ENCODE peak calls at places on chromosomes 12 and 14, in nine cellular contexts. S is neural progenitor cell, U is AG04450, F is astrocyte of the cerebellum, D is AG04449, W is thyroid gland, M is vagina, A is lung, L is dorsolateral prefrontal cortex. X is an unnamed sample.
A peak's percentile ranks its signal among the peaks of the same experiment; 100 is the strongest.

GRCh38 chr12:110743571-110744093 is 941 bp upstream of the PPP1CC start:
- DNase-seq in U (no peak), D (no peak), M (no peak), W (peak; percentile 25), F (no peak), S (peak; percentile 38), L (peak; percentile 50), A (peak; percentile 50), X (no peak)

GRCh38 chr12:2294651-2295475 is 242.1 kb downstream of the CACNA1C start:
- DNase-seq in L (no peak), S (no peak), M (no peak), F (no peak), D (no peak), A (peak; percentile 60), W (no peak), U (no peak), X (peak; percentile 52)

GRCh38 chr14:64906022-64906421 is 8.2 kb upstream of the CHURC1 start:
- DNase-seq in F (no peak), U (no peak), M (no peak), W (no peak), A (no peak), L (no peak), S (no peak), D (no peak), X (no peak)

GRCh38 chr12:53738834-53739284 is 11.6 kb upstream of the CALCOCO1 start:
- DNase-seq in A (no peak), F (no peak), S (no peak), L (no peak), U (no peak), D (no peak), M (no peak), W (no peak), X (no peak)

GRCh38 chr12:93146278-93146939 is 217.3 kb upstream of the EEA1 start:
- DNase-seq in D (no peak), A (no peak), S (no peak), W (no peak), U (no peak), F (no peak), M (no peak), L (no peak), X (no peak)

GRCh38 chr14:95611293-95611880 is 74.8 kb upstream of the TCL1B start:
- DNase-seq in W (no peak), A (no peak), M (no peak), D (no peak), F (no peak), S (no peak), U (no peak), L (no peak), X (no peak)

GRCh38 chr14:65106316-65106715 is 4.0 kb upstream of the MAX start:
- DNase-seq in W (no peak), S (no peak), L (no peak), U (no peak), F (no peak), M (no peak), A (no peak), D (no peak), X (no peak)

GRCh38 chr12:104351023-104351983 is 47.8 kb downstream of the EID3 start:
- DNase-seq in D (no peak), A (peak; percentile 15), W (no peak), U (no peak), L (no peak), S (no peak), F (no peak), M (peak; percentile 29), X (no peak)

GRCh38 chr12:12327802-12328201 is 22.2 kb downstream of the MANSC1 start:
- DNase-seq in A (no peak), D (no peak), L (no peak), M (no peak), W (no peak), F (peak; percentile 61), S (peak; percentile 75), U (no peak), X (no peak)

GRCh38 chr14:50800032-50800431 is 30.9 kb downstream of the NIN start:
- DNase-seq in W (no peak), L (no peak), S (no peak), M (no peak), U (no peak), A (no peak), F (no peak), D (no peak), X (no peak)

GRCh38 chr12:130104596-130105253 is 57.5 kb upstream of the FZD10 start:
- DNase-seq in A (no peak), U (no peak), L (no peak), S (peak; percentile 54), D (no peak), M (no peak), W (peak; percentile 8), F (no peak), X (no peak)

GRCh38 chr14:74804219-74804825 is 41.2 kb downstream of the YLPM1 start:
- DNase-seq in F (peak; percentile 68), S (peak; percentile 11), M (no peak), U (peak; percentile 43), L (no peak), D (peak; percentile 9), W (peak; percentile 58), A (no peak), X (peak; percentile 20)

GRCh38 chr12:80187660-80188090 is 88.3 kb downstream of the OTOGL start:
- DNase-seq in U (no peak), A (no peak), F (peak; percentile 28), M (no peak), L (no peak), D (no peak), W (no peak), S (no peak), X (no peak)

GRCh38 chr14:99026471-99026870 is 245.5 kb downstream of the BCL11B start:
- DNase-seq in U (no peak), F (no peak), L (no peak), S (no peak), A (no peak), M (no peak), D (no peak), W (no peak), X (no peak)

GRCh38 chr12:130829391-130830245 is 9.4 kb downstream of the STX2 start:
- DNase-seq in W (no peak), L (no peak), M (no peak), F (no peak), U (no peak), S (no peak), A (no peak), D (no peak), X (no peak)

GRCh38 chr12:6829532-6830220 is 1.5 kb downstream of the P3H3 start:
- DNase-seq in A (no peak), D (no peak), U (no peak), W (no peak), F (no peak), L (no peak), S (peak; percentile 65), M (no peak), X (no peak)

GRCh38 chr12:6826734-6827436 is 1.3 kb upstream of the P3H3 start:
- DNase-seq in D (no peak), M (no peak), F (no peak), W (no peak), S (no peak), L (no peak), U (no peak), A (no peak), X (no peak)

GRCh38 chr12:6827437-6827894 is 741 bp upstream of the P3H3 start:
- DNase-seq in F (no peak), W (peak; percentile 78), L (peak; percentile 80), D (no peak), M (peak; percentile 95), A (peak; percentile 58), U (peak; percentile 46), S (peak; percentile 91), X (no peak)

GRCh38 chr12:6828671-6829531 is 694 bp downstream of the P3H3 start:
- DNase-seq in A (no peak), M (no peak), U (no peak), D (no peak), L (peak; percentile 73), S (peak; percentile 72), F (no peak), W (peak; percentile 61), X (no peak)

GRCh38 chr12:6827982-6828670 is at the start of gene P3H3:
- DNase-seq in U (no peak), M (no peak), L (peak; percentile 59), A (no peak), D (no peak), F (no peak), S (peak; percentile 70), W (peak; percentile 25), X (no peak)
- TF ChIP-seq CTCF in U (no peak), M (no peak), L (no peak), A (no peak), D (no peak), F (no peak), S (peak; percentile 28), W (no peak), X (no peak)

DNA sequence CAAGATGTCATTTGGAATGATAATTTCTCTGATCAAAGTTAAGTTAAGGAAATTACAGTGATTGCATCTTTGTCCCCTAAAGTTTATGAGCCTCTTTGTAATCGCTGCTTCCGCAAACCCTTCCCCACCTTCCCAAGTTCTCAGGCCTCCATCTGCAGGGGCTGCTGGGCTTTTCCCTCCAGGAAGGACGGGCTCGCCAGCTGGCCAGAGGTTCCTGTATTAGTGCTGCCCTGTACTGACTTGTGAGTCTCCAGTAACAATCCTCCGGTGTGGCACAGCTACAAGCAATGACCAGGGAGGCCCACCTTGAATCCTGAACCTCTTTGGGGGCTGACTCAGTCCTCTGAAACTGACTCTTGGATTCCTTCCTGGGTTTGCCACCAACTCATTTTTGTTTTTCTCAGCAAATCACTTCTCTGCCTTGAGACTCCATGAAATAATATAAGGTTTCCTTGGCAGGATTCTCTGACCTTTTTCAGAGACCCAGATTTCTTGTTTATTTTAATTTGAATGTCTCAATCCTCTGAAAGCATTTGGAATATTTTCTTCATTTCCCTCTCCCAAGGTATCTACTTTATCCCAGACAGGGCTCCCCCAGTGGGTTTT is 398.7 kb downstream of the ZFP36L1 start:
- DNase-seq in S (no peak), F (no peak), W (no peak), U (no peak), L (no peak), M (no peak), D (no peak), A (no peak), X (no peak)
- TF ChIP-seq CTCF in S (no peak), F (no peak), W (no peak), U (peak; percentile 23), L (no peak), M (no peak), D (no peak), A (no peak), X (no peak)

DNA sequence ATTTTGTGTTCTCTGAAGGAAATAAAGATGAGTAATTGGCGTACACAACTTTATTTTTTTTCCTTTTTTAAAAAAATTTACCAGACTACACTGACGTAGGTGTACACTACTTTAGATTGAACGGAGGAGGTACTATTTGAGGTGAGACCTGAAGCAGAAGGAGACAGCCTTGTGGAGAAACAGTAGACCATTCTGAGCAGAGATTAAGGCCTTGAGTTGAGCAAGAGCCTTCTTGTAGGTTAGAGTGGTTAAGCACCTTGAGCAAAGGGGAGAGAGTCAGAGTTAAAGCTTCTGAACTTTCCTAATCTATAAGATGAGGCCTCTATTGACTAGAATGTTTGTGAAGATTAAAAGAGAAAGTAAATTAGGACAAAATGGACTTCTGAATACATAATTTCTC is 2.5 kb downstream of the LEMD3 start:
- DNase-seq in A (no peak), U (no peak), D (no peak), L (no peak), S (no peak), M (no peak), F (no peak), W (no peak), X (no peak)
- TF ChIP-seq CTCF in A (no peak), U (no peak), D (no peak), L (no peak), S (no peak), M (no peak), F (no peak), W (no peak), X (no peak)

GRCh38 chr14:77761205-77761931 is 412 bp upstream of the SNW1 start:
- DNase-seq in U (no peak), W (peak; percentile 12), L (peak; percentile 45), A (peak; percentile 31), F (peak; percentile 16), M (no peak), D (no peak), S (peak; percentile 57), X (peak; percentile 75)
- TF ChIP-seq CTCF in U (peak; percentile 43), W (no peak), L (peak; percentile 21), A (no peak), F (peak; percentile 28), M (no peak), D (peak; percentile 21), S (peak; percentile 57), X (peak; percentile 31)

X was measured in AG09309.